ENCODE peak calls at places on chromosome 11, in four cellular contexts. One of them, this sample, is unnamed.

GRCh38 chr11:121099885-121100284 is 1.2 kb upstream of the TECTA start:
- DNase-seq in GM12878: no peak
- DNase-seq in endothelial cell of umbilical vein: no peak
- DNase-seq in IMR-90: peak; percentile 64
- DNase-seq in this sample: no peak

GRCh38 chr11:31641477-31642062 is 132.0 kb downstream of the ELP4 start:
- DNase-seq in GM12878: no peak
- DNase-seq in endothelial cell of umbilical vein: peak; percentile 41
- DNase-seq in IMR-90: peak; percentile 36
- DNase-seq in this sample: peak; percentile 40

GRCh38 chr11:13010737-13011342 is 1.7 kb downstream of the RASSF10 start:
- DNase-seq in endothelial cell of umbilical vein: peak; percentile 9
- DNase-seq in IMR-90: no peak
- DNase-seq in GM12878: no peak
- DNase-seq in this sample: no peak

GRCh38 chr11:42595856-42596255 is 715.9 kb upstream of the API5 start:
- DNase-seq in GM12878: no peak
- DNase-seq in IMR-90: no peak
- DNase-seq in endothelial cell of umbilical vein: no peak
- DNase-seq in this sample: no peak

GRCh38 chr11:45885921-45886721 is 670 bp downstream of the MAPK8IP1 start:
- DNase-seq in GM12878: no peak
- DNase-seq in endothelial cell of umbilical vein: no peak
- DNase-seq in IMR-90: no peak
- DNase-seq in this sample: no peak

GRCh38 chr11:95466406-95466805 is 235.4 kb upstream of the SESN3 start:
- DNase-seq in endothelial cell of umbilical vein: no peak
- DNase-seq in GM12878: no peak
- DNase-seq in IMR-90: no peak
- DNase-seq in this sample: no peak

GRCh38 chr11:129739339-129739738 is 76.3 kb upstream of the TMEM45B start:
- DNase-seq in GM12878: no peak
- DNase-seq in IMR-90: no peak
- DNase-seq in endothelial cell of umbilical vein: no peak
- DNase-seq in this sample: no peak

GRCh38 chr11:72245232-72245816 is 1.3 kb upstream of the PHOX2A start:
- DNase-seq in endothelial cell of umbilical vein: no peak
- DNase-seq in GM12878: no peak
- DNase-seq in IMR-90: no peak
- DNase-seq in this sample: no peak

GRCh38 chr11:13339196-13340153 is 61.9 kb downstream of the BMAL1 start:
- DNase-seq in IMR-90: peak; percentile 98
- DNase-seq in endothelial cell of umbilical vein: peak; percentile 80
- DNase-seq in GM12878: no peak
- DNase-seq in this sample: peak; percentile 20

GRCh38 chr11:123439616-123440015 is 9.5 kb downstream of the GRAMD1B start:
- DNase-seq in IMR-90: no peak
- DNase-seq in endothelial cell of umbilical vein: no peak
- DNase-seq in GM12878: no peak
- DNase-seq in this sample: no peak

GRCh38 chr11:12089473-12089872 is 20.9 kb upstream of the MICAL2 start:
- DNase-seq in IMR-90: peak; percentile 65
- DNase-seq in GM12878: no peak
- DNase-seq in endothelial cell of umbilical vein: peak; percentile 47
- DNase-seq in this sample: no peak

GRCh38 chr11:37264783-37265182 is 666.7 kb upstream of the RAG2 start:
- DNase-seq in IMR-90: no peak
- DNase-seq in GM12878: no peak
- DNase-seq in endothelial cell of umbilical vein: no peak
- DNase-seq in this sample: no peak

GRCh38 chr11:86418513-86418912 is 43.8 kb downstream of the CCDC81 start:
- DNase-seq in IMR-90: no peak
- DNase-seq in GM12878: no peak
- DNase-seq in endothelial cell of umbilical vein: no peak
- DNase-seq in this sample: no peak

GRCh38 chr11:14148653-14149273 is 186.2 kb downstream of the SPON1 start:
- DNase-seq in GM12878: no peak
- DNase-seq in IMR-90: peak; percentile 44
- DNase-seq in endothelial cell of umbilical vein: peak; percentile 36
- DNase-seq in this sample: peak; percentile 14

GRCh38 chr11:34587282-34587677 is 33.6 kb upstream of the EHF start:
- DNase-seq in IMR-90: no peak
- DNase-seq in GM12878: no peak
- DNase-seq in endothelial cell of umbilical vein: no peak
- DNase-seq in this sample: no peak

GRCh38 chr11:37504066-37504611 is 906.1 kb upstream of the RAG2 start:
- DNase-seq in IMR-90: peak; percentile 90
- DNase-seq in endothelial cell of umbilical vein: no peak
- DNase-seq in GM12878: peak; percentile 78
- DNase-seq in this sample: no peak

GRCh38 chr11:70206226-70206785 is 3.2 kb downstream of the FADD start:
- DNase-seq in IMR-90: no peak
- DNase-seq in endothelial cell of umbilical vein: no peak
- DNase-seq in GM12878: no peak
- DNase-seq in this sample: no peak

GRCh38 chr11:126871792-126872191 is 128.8 kb downstream of the KIRREL3 start:
- DNase-seq in endothelial cell of umbilical vein: no peak
- DNase-seq in IMR-90: peak; percentile 20
- DNase-seq in GM12878: no peak
- DNase-seq in this sample: no peak

GRCh38 chr11:62543680-62544444 is 2.7 kb downstream of the AHNAK start:
- DNase-seq in endothelial cell of umbilical vein: no peak
- DNase-seq in IMR-90: no peak
- DNase-seq in GM12878: no peak
- DNase-seq in this sample: no peak

GRCh38 chr11:18696638-18697225 is 1.8 kb upstream of the TMEM86A start:
- DNase-seq in IMR-90: peak; percentile 57
- DNase-seq in endothelial cell of umbilical vein: no peak
- DNase-seq in GM12878: no peak
- DNase-seq in this sample: no peak

GRCh38 chr11:112016088-112016764 is 9.0 kb upstream of the DLAT start:
- DNase-seq in endothelial cell of umbilical vein: no peak
- DNase-seq in GM12878: no peak
- DNase-seq in IMR-90: peak; percentile 24
- DNase-seq in this sample: no peak

GRCh38 chr11:103091024-103091423 is 936 bp downstream of the DCUN1D5 start:
- DNase-seq in GM12878: no peak
- DNase-seq in endothelial cell of umbilical vein: peak; percentile 29
- DNase-seq in IMR-90: peak; percentile 4
- DNase-seq in this sample: peak; percentile 12

GRCh38 chr11:32297629-32298028 is 137.7 kb downstream of the WT1 start:
- DNase-seq in IMR-90: peak; percentile 36
- DNase-seq in GM12878: no peak
- DNase-seq in endothelial cell of umbilical vein: peak; percentile 20
- DNase-seq in this sample: peak; percentile 11

GRCh38 chr11:125394306-125394705 is 101.8 kb downstream of the FEZ1 start:
- DNase-seq in GM12878: no peak
- DNase-seq in IMR-90: no peak
- DNase-seq in endothelial cell of umbilical vein: no peak
- DNase-seq in this sample: no peak

GRCh38 chr11:111933872-111934271 is 3.3 kb upstream of the DIXDC1 start:
- DNase-seq in GM12878: no peak
- DNase-seq in endothelial cell of umbilical vein: no peak
- DNase-seq in IMR-90: peak; percentile 42
- DNase-seq in this sample: no peak

DNA sequence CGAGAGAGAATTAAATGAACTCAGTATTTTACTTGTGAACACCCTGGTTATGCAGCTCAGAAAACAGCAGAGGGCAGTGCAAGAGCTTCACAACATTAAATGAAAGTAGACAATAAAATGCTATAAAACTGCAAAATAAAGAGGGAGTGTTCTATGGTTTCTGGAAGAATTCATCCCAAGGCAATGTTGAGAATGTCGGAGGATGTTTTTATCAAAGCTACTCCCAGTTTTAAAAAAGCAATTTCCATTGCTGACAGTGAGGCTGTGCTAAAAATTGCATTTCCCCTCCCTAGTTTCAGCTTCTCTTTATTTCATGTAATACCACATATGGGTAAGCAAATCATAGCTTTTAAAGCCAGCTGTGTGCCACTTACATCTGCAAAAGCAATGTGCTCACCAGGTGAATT is 296.9 kb downstream of the RAB38 start:
- DNase-seq in endothelial cell of umbilical vein: peak; percentile 43
- DNase-seq in GM12878: no peak
- DNase-seq in IMR-90: peak; percentile 57
- DNase-seq in this sample: no peak
- H2AFZ ChIP-seq in endothelial cell of umbilical vein: no peak overlapping the region
- H2AFZ ChIP-seq in GM12878: no peak overlapping the region
- H2AFZ ChIP-seq in IMR-90: no peak overlapping the region
- H2AFZ ChIP-seq in this sample: no peak overlapping the region

DNA sequence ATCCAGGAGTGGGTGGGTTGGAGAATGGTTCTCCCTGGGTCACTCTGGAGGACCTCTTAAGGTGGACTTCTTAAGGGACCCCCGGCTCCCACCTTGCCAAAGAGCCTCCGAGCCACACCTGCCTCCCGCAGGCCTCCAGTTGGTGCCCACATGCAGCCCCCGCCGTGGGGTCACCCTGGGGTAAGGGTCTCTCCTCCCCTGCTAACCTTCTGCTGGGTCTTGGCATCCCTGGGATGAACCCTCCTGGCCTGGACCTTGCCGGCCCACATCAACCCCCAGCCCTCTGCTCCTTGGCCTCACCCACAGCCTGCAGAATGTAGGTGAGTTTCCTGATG is 12.5 kb upstream of the MUC6 start:
- DNase-seq in GM12878: no peak
- DNase-seq in endothelial cell of umbilical vein: no peak
- DNase-seq in IMR-90: no peak
- DNase-seq in this sample: no peak
- TF ChIP-seq FOS in GM12878: no peak
- TF ChIP-seq FOS in endothelial cell of umbilical vein: no peak
- TF ChIP-seq FOS in IMR-90: no peak
- TF ChIP-seq FOS in this sample: no peak

DNA sequence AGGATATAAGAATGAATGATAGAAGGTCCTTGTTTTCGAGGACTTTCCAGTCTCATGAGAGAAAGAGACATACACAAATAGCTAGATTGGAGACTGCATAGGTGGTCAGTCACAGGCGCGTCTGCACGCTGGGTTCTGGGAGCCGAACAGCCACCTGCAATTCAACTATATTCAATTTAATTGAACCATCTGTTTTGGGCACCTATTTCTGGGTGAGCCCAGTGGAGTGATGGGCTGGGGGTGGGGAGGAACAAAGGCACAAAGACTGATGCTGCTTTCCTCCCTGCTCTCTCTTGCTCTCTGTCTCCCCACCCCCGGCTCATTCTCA is 48.0 kb upstream of the B3GAT1 start:
- DNase-seq in IMR-90: no peak
- DNase-seq in GM12878: no peak
- DNase-seq in endothelial cell of umbilical vein: no peak
- DNase-seq in this sample: no peak
- H2AFZ ChIP-seq in IMR-90: no peak overlapping the region
- H2AFZ ChIP-seq in GM12878: no peak overlapping the region
- H2AFZ ChIP-seq in endothelial cell of umbilical vein: no peak overlapping the region
- H2AFZ ChIP-seq in this sample: no peak overlapping the region

GRCh38 chr11:862704-863388 is 20.2 kb downstream of the TSPAN4 start:
- DNase-seq in IMR-90: no peak
- DNase-seq in endothelial cell of umbilical vein: no peak
- DNase-seq in GM12878: no peak
- DNase-seq in this sample: no peak
- TF ChIP-seq FOS in IMR-90: no peak
- TF ChIP-seq FOS in endothelial cell of umbilical vein: no peak
- TF ChIP-seq FOS in GM12878: no peak
- TF ChIP-seq FOS in this sample: no peak

DNA sequence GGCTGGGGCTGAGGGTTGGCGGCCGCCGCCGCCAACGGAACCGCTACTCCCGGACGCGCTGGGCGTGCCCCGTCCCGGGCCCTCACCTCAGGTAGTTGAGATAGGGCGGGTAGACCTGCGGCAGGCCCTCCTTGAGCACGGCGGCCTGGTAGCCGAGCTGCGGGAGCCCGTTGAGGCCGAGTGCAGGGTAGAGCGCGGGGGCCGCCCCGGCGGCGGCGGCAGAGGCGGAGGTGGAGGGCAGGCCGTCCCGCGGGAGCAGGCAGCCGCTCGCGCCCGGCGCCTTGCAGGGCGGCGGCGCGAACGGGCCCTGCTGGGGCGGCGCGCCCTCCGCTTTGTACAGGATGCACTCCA is 2.3 kb downstream of the PGR start:
- DNase-seq in GM12878: no peak
- DNase-seq in IMR-90: no peak
- DNase-seq in endothelial cell of umbilical vein: no peak
- DNase-seq in this sample: peak; percentile 29
- H2AFZ ChIP-seq in GM12878: no peak overlapping the region
- H2AFZ ChIP-seq in IMR-90: peak overlapping the region; percentile 84
- H2AFZ ChIP-seq in endothelial cell of umbilical vein: peak overlapping the region; percentile 38
- H2AFZ ChIP-seq in this sample: peak overlapping the region; percentile 86

GRCh38 chr11:131203041-131203440 is 167.4 kb upstream of the NTM start:
- DNase-seq in endothelial cell of umbilical vein: no peak
- DNase-seq in GM12878: no peak
- DNase-seq in IMR-90: no peak
- DNase-seq in this sample: no peak

GRCh38 chr11:131201674-131202073 is 168.7 kb upstream of the NTM start:
- DNase-seq in IMR-90: no peak
- DNase-seq in GM12878: no peak
- DNase-seq in endothelial cell of umbilical vein: no peak
- DNase-seq in this sample: no peak

GRCh38 chr11:131204984-131205383 is 165.4 kb upstream of the NTM start:
- DNase-seq in IMR-90: no peak
- DNase-seq in endothelial cell of umbilical vein: no peak
- DNase-seq in GM12878: no peak
- DNase-seq in this sample: no peak

DNA sequence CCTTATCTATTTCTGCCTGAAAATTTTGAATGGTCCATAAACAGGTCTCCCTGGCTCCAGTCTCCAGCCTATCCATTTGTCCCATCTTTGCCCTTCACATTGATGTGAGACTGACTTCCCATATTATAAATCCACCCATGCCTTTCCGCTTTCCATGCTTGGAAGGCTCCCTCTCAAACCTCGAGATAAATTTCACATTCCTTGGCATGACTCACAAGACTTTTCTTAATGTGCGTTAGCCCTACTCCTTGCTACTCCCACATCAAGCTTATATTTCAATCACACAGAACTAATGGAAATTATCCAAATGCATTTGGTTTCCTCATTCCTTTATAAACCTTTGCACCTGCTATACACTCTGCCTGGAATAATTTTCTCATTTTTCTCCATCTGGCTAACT is 163.7 kb upstream of the NTM start:
- DNase-seq in endothelial cell of umbilical vein: no peak
- DNase-seq in IMR-90: no peak
- DNase-seq in GM12878: no peak
- DNase-seq in this sample: no peak
- TF ChIP-seq FOS in endothelial cell of umbilical vein: no peak
- TF ChIP-seq FOS in IMR-90: no peak
- TF ChIP-seq FOS in GM12878: no peak
- TF ChIP-seq FOS in this sample: no peak

DNA sequence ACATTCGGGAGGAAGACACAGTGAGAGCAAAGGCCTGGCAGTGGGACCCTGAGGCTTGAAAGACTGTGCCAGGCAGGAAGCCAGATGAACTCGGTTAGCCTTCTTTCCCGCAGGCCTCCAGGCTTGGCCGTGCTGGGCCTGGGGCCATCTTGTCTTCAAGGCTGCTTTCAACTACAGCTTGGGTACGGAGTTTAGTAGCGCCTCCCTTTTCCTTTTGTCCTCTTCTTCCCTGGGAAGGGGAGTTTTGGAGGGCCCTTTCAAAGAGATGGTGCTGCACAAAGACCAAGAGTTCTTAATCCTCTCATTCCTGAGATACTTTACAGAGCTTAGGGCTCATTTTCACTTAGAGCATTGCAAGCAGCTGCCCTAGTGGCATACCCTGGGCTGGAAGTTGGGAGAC is 87.5 kb downstream of the TP53I11 start:
- DNase-seq in IMR-90: no peak
- DNase-seq in endothelial cell of umbilical vein: no peak
- DNase-seq in GM12878: no peak
- DNase-seq in this sample: no peak
- H2AFZ ChIP-seq in IMR-90: peak overlapping the region; percentile 1
- H2AFZ ChIP-seq in endothelial cell of umbilical vein: no peak overlapping the region
- H2AFZ ChIP-seq in GM12878: no peak overlapping the region
- H2AFZ ChIP-seq in this sample: no peak overlapping the region

GRCh38 chr11:3021125-3021524 is 29.0 kb upstream of the NAP1L4 start:
- DNase-seq in endothelial cell of umbilical vein: peak; percentile 56
- DNase-seq in IMR-90: peak; percentile 16
- DNase-seq in GM12878: no peak
- DNase-seq in this sample: peak; percentile 62
- TF ChIP-seq FOS in endothelial cell of umbilical vein: no peak
- TF ChIP-seq FOS in IMR-90: no peak
- TF ChIP-seq FOS in GM12878: no peak
- TF ChIP-seq FOS in this sample: no peak